ENCODE peak calls at places on chromosomes 5 and 9, in five cellular contexts. K, Z, E, B and G are unnamed samples. For H3K4me1, the result is how much of the 10 kb centered on the place peaks cover.

GRCh38 chr5:118007262-118007661 is 981.1 kb downstream of the DTWD2 start:
- DNase-seq in Z (no peak), E (no peak), K (no peak), B (no peak), G (no peak)

GRCh38 chr5:24110019-24110615 is 534.7 kb downstream of the CDH10 start:
- DNase-seq in Z (no peak), K (no peak), B (no peak), E (no peak), G (no peak)

GRCh38 chr5:76766746-76767145 is 50.8 kb downstream of the F2R start:
- DNase-seq in E (no peak), B (no peak), K (no peak), Z (no peak), G (no peak)

GRCh38 chr9:113558632-113559502 is 95.3 kb downstream of the RGS3 start:
- DNase-seq in K (peak), E (peak), Z (peak), B (peak), G (peak)

GRCh38 chr5:38807570-38808461 is 38.0 kb upstream of the OSMR start:
- DNase-seq in B (no peak), K (no peak), E (no peak), Z (peak), G (no peak)

GRCh38 chr5:81751836-81752643 is 1.1 kb upstream of the SSBP2 start:
- DNase-seq in Z (no peak), B (no peak), E (peak), K (peak), G (peak)

GRCh38 chr9:5529683-5530221 is 19.4 kb downstream of the PDCD1LG2 start:
- DNase-seq in E (no peak), K (no peak), B (no peak), Z (no peak), G (no peak)

GRCh38 chr9:112025886-112026285 is 129.3 kb downstream of the UGCG start:
- DNase-seq in Z (no peak), E (no peak), K (no peak), B (no peak), G (no peak)

GRCh38 chr5:138468133-138468965 is 3.1 kb downstream of the EGR1 start:
- DNase-seq in B (no peak), Z (no peak), K (no peak), E (no peak), G (no peak)

GRCh38 chr5:146794326-146795029 is 84.1 kb downstream of the PPP2R2B start:
- DNase-seq in Z (no peak), E (no peak), B (no peak), K (no peak), G (no peak)

GRCh38 chr9:95349109-95350038 is 31.9 kb upstream of the FANCC start:
- DNase-seq in Z (no peak), B (no peak), K (no peak), E (no peak), G (no peak)

GRCh38 chr5:135341021-135341666 is 57.9 kb downstream of the MACROH2A1 start:
- DNase-seq in Z (no peak), E (no peak), K (no peak), B (no peak), G (no peak)

GRCh38 chr9:112248722-112249121 is 73.6 kb upstream of the SUSD1 start:
- DNase-seq in E (no peak), B (no peak), Z (no peak), K (no peak), G (no peak)

GRCh38 chr9:7841831-7842230 is 42.3 kb upstream of the DMAC1 start:
- DNase-seq in E (no peak), B (no peak), Z (no peak), K (no peak), G (no peak)

GRCh38 chr5:1400936-1401335 is 44.3 kb downstream of the SLC6A3 start:
- DNase-seq in B (no peak), E (no peak), Z (no peak), K (no peak), G (no peak)

GRCh38 chr9:76216161-76216649 is 178.0 kb downstream of the RFK start:
- DNase-seq in Z (no peak), B (no peak), K (no peak), E (no peak), G (no peak)

GRCh38 chr5:118354806-118355205 is 633.5 kb downstream of the DTWD2 start:
- DNase-seq in Z (no peak), K (no peak), E (no peak), B (no peak), G (no peak)

GRCh38 chr5:83914662-83915418 is 194.2 kb upstream of the HAPLN1 start:
- DNase-seq in Z (no peak), K (no peak), E (no peak), B (no peak), G (no peak)

GRCh38 chr5:41527201-41527779 is 16.9 kb upstream of the PLCXD3 start:
- DNase-seq in K (no peak), E (no peak), Z (peak), B (no peak), G (no peak)

GRCh38 chr9:69023650-69024049 is 9.7 kb upstream of the PRKACG start:
- DNase-seq in B (no peak), K (peak), E (no peak), Z (no peak), G (no peak)

GRCh38 chr9:115022760-115023434 is 92.5 kb upstream of the TNFSF8 start:
- DNase-seq in B (no peak), Z (no peak), K (no peak), E (no peak), G (no peak)

GRCh38 chr5:166370928-166371690 is 1920.3 kb upstream of the WWC1 start:
- DNase-seq in Z (no peak), E (no peak), K (no peak), B (no peak), G (no peak)

GRCh38 chr9:36836486-36836885 is 197.6 kb downstream of the PAX5 start:
- DNase-seq in K (no peak), B (peak), Z (no peak), E (no peak), G (no peak)

GRCh38 chr9:36832232-36832795 is 201.8 kb downstream of the PAX5 start:
- DNase-seq in B (no peak), E (no peak), K (no peak), Z (no peak), G (no peak)

GRCh38 chr9:36835271-36835996 is 198.6 kb downstream of the PAX5 start:
- DNase-seq in B (peak), Z (no peak), E (no peak), K (no peak), G (no peak)

GRCh38 chr9:36833954-36834353 is 200.1 kb downstream of the PAX5 start:
- DNase-seq in B (no peak), K (no peak), E (no peak), Z (no peak), G (no peak)

GRCh38 chr9:36834736-36835135 is 199.3 kb downstream of the PAX5 start:
- DNase-seq in K (no peak), B (peak), E (no peak), Z (no peak), G (no peak)
- TF ChIP-seq POLR2A in K (no peak), B (no peak), E (no peak), Z (no peak), G (no peak)

DNA sequence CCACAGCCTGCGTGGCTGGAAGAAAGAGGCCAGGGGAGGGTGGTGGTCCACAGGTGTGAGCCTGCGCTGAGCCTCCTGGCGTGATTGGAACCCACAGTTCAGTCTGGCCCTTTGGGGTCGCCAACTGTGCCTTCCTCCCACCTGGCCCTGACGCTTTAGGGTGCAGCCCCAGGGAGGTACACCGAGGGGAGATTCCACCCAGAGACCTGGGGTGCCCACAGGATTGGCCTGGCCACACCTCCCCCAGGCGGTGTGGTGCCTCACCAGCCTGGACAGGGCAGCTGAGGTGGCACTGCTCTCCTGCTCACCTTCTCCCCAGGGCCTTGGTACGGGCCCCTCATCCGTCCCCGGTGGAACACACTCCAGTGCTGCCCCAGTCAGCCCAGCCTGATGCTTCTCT is 987 bp upstream of the CLIC3 start:
- DNase-seq in Z (no peak), K (no peak), B (no peak), E (no peak), G (no peak)
- H3K4me3 ChIP-seq in Z (no peak), K (peak), B (no peak), E (no peak), G (no peak)

GRCh38 chr5:150512368-150512747 is 4.4 kb downstream of the NDST1 start:
- DNase-seq in Z (no peak), E (no peak), K (peak), B (no peak), G (peak)
- H3K4me1 ChIP-seq in Z (half or more), E (half or more), K (half or more), B (under half), G (under half)

GRCh38 chr9:132383462-132383883 is 23.2 kb downstream of the TTF1 start:
- DNase-seq in K (no peak), E (no peak), Z (no peak), B (peak), G (no peak)
- TF ChIP-seq POLR2A in K (no peak), E (no peak), Z (no peak), B (peak), G (no peak)